ENCODE peak calls at places on chromosome 3, in seven cellular contexts. W is SK-N-SH, R is HepG2, Z is GM12892, I is GM12878, U is K562, Q is H1. T is an unnamed sample.

GRCh38 chr3:148930785-148931184 is 60.6 kb upstream of the GYG1 start:
- DNase-seq in I (no peak), U (no peak), Z (no peak), R (no peak), W (no peak), Q (no peak), T (no peak)

GRCh38 chr3:71142440-71143161 is 440.9 kb downstream of the FOXP1 start:
- DNase-seq in R (no peak), Q (no peak), I (no peak), Z (no peak), W (no peak), U (peak), T (no peak)

GRCh38 chr3:170247875-170248274 is 25.7 kb downstream of the PRKCI start:
- DNase-seq in I (no peak), W (no peak), Q (no peak), R (no peak), U (no peak), Z (no peak), T (no peak)

GRCh38 chr3:4665197-4665596 is 172.0 kb downstream of the ITPR1 start:
- DNase-seq in U (no peak), W (no peak), Z (no peak), I (no peak), Q (no peak), R (no peak), T (no peak)

GRCh38 chr3:194250104-194251002 is 100.8 kb downstream of the CPN2 start:
- DNase-seq in W (peak), Z (no peak), Q (no peak), I (no peak), U (no peak), R (no peak), T (no peak)

GRCh38 chr3:55163421-55163820 is 235.6 kb upstream of the LRTM1 start:
- DNase-seq in Q (no peak), W (no peak), U (no peak), R (no peak), Z (no peak), I (no peak), T (no peak)

GRCh38 chr3:135271562-135272290 is 476.7 kb downstream of the EPHB1 start:
- DNase-seq in Q (no peak), U (no peak), R (no peak), W (no peak), Z (no peak), I (no peak), T (no peak)

GRCh38 chr3:111326144-111326995 is 215.6 kb upstream of the CD96 start:
- DNase-seq in U (no peak), Q (no peak), I (no peak), R (no peak), W (no peak), Z (no peak), T (no peak)

GRCh38 chr3:11545186-11545851 is 98.4 kb downstream of the VGLL4 start:
- DNase-seq in I (no peak), W (no peak), Z (no peak), Q (no peak), R (no peak), U (no peak), T (no peak)

GRCh38 chr3:85626662-85627061 is 667.9 kb downstream of the CADM2 start:
- DNase-seq in I (no peak), Z (no peak), U (no peak), Q (no peak), W (no peak), R (no peak), T (no peak)

GRCh38 chr3:153162513-153163348 is 705 bp downstream of the RAP2B start:
- DNase-seq in I (no peak), W (peak), Q (no peak), R (no peak), U (peak), Z (peak), T (peak)

GRCh38 chr3:154971771-154972326 is 108.3 kb upstream of the MME start:
- DNase-seq in Q (no peak), I (no peak), W (no peak), Z (no peak), R (no peak), U (no peak), T (no peak)

GRCh38 chr3:158830391-158830790 is 28.5 kb downstream of the MFSD1 start:
- DNase-seq in R (no peak), Q (no peak), I (no peak), U (no peak), Z (no peak), W (no peak), T (no peak)

GRCh38 chr3:22474706-22475470 is 723.9 kb upstream of the ZNF385D start:
- DNase-seq in Q (no peak), R (no peak), Z (no peak), I (no peak), U (no peak), W (no peak), T (no peak)

GRCh38 chr3:132550579-132551305 is 46.3 kb upstream of the ACKR4 start:
- DNase-seq in W (no peak), Z (no peak), R (no peak), I (no peak), Q (no peak), U (peak), T (no peak)

GRCh38 chr3:170909129-170909903 is 879 bp upstream of the EIF5A2 start:
- DNase-seq in R (peak), Z (no peak), I (no peak), U (no peak), Q (no peak), W (no peak), T (no peak)

GRCh38 chr3:146037697-146038096 is 123.3 kb downstream of the PLOD2 start:
- DNase-seq in W (no peak), Q (no peak), I (no peak), R (no peak), U (no peak), Z (no peak), T (no peak)

GRCh38 chr3:74801924-74802323 is 187.5 kb upstream of the CNTN3 start:
- DNase-seq in W (no peak), Q (no peak), R (no peak), I (no peak), U (no peak), Z (no peak), T (no peak)

GRCh38 chr3:105533955-105534354 is 167.2 kb downstream of the ALCAM start:
- DNase-seq in Z (no peak), I (no peak), W (no peak), R (no peak), Q (no peak), U (no peak), T (no peak)

GRCh38 chr3:62210016-62210415 is 163.3 kb downstream of the FEZF2 start:
- DNase-seq in W (no peak), Z (no peak), R (no peak), U (no peak), I (no peak), Q (no peak), T (no peak)

DNA sequence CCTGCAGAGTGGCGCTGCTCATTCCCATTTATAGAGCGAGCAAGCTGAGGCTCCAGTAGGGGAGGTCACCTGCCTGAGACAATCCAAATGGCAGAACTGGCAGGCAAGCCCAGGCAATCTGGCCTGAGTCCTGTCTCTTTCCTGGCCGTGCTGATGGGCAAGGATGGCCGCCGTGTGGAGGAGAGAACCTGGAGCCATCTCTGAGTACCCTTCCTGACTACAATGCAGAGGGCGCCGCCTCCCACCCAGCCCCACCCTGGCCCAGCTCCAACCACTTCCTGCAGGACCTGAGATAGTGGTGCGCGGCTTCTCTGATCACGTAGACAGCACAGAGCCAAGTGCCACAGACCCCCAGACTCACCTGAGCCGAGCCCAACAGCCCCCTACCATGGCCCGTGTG is 7.0 kb downstream of the TLR9 start:
- DNase-seq in Z (no peak), R (no peak), Q (no peak), I (no peak), U (peak), W (no peak), T (no peak)
- TF ChIP-seq TAF1 in Z (no peak), R (no peak), Q (no peak), I (no peak), U (no peak), W (no peak), T (no peak)

GRCh38 chr3:42119558-42120355 is 28.6 kb downstream of the TRAK1 start:
- DNase-seq in Z (no peak), Q (no peak), R (no peak), U (no peak), I (no peak), W (no peak), T (no peak)

GRCh38 chr3:42122261-42123011 is 31.3 kb downstream of the TRAK1 start:
- DNase-seq in R (no peak), U (no peak), W (no peak), I (peak), Z (no peak), Q (no peak), T (no peak)

GRCh38 chr3:42120866-42121265 is 29.7 kb downstream of the TRAK1 start:
- DNase-seq in W (no peak), Z (no peak), U (no peak), Q (no peak), R (no peak), I (no peak), T (no peak)

GRCh38 chr3:42123824-42124500 is 32.8 kb downstream of the TRAK1 start:
- DNase-seq in U (no peak), W (no peak), R (no peak), Q (no peak), I (no peak), Z (no peak), T (no peak)

GRCh38 chr3:42123012-42123581 is 31.9 kb downstream of the TRAK1 start:
- DNase-seq in Q (no peak), R (no peak), W (no peak), Z (no peak), U (no peak), I (peak), T (no peak)
- TF ChIP-seq TAF1 in Q (no peak), R (no peak), W (no peak), Z (no peak), U (no peak), I (no peak), T (no peak)

GRCh38 chr3:60146121-60146520 is 1096.3 kb upstream of the CFAP20DC start:
- DNase-seq in Q (no peak), U (no peak), R (no peak), Z (no peak), W (no peak), I (no peak), T (no peak)
- TF ChIP-seq TAF1 in Q (no peak), U (no peak), R (no peak), Z (no peak), W (no peak), I (no peak), T (no peak)

GRCh38 chr3:101195951-101196713 is 124.2 kb downstream of the IMPG2 start:
- DNase-seq in W (peak), Z (no peak), U (peak), R (peak), I (no peak), Q (no peak), T (no peak)
- TF ChIP-seq TAF1 in W (no peak), Z (no peak), U (no peak), R (no peak), I (no peak), Q (no peak), T (no peak)

DNA sequence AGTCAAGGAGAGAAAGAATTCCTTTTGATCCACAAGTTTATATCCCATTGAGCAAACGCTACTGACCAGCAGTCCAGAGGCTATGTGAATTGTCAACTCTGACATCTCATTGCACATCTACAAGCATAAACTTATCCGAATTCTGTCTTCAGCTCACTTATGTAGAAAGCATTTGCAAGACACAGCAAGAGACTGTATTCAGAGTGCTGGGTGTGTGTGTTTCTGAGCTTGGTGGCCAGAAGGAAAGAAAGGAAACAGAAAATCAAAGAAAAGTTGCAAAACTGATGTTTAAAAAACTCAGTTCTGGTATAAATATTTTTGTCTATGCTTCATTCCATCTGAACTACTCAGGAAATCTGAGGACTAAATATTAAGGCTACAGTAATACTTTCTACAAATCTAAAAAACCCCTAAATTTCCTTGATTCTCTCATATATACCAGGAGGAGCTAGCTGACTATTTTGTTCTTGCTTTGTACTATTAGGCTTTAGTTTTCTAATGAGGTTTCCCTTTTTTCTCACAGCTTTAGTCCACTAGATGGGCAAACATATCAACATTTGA is 45.5 kb downstream of the LSAMP start:
- DNase-seq in W (no peak), I (no peak), Z (no peak), Q (no peak), U (no peak), R (no peak), T (no peak)
- TF ChIP-seq TAF1 in W (no peak), I (no peak), Z (no peak), Q (no peak), U (no peak), R (no peak), T (no peak)

GRCh38 chr3:44065741-44066140 is 175.9 kb upstream of the TOPAZ1 start:
- DNase-seq in Z (no peak), W (peak), I (no peak), U (peak), Q (no peak), R (no peak), T (no peak)

GRCh38 chr3:44066806-44067205 is 174.9 kb upstream of the TOPAZ1 start:
- DNase-seq in U (no peak), Z (no peak), R (no peak), W (no peak), Q (no peak), I (no peak), T (no peak)

GRCh38 chr3:44067431-44067830 is 174.3 kb upstream of the TOPAZ1 start:
- DNase-seq in Q (no peak), Z (no peak), U (no peak), R (no peak), W (no peak), I (no peak), T (no peak)

GRCh38 chr3:44061961-44062360 is 179.7 kb upstream of the TOPAZ1 start:
- DNase-seq in Q (no peak), I (no peak), W (no peak), Z (no peak), R (no peak), U (no peak), T (no peak)

GRCh38 chr3:44065311-44065710 is 176.4 kb upstream of the TOPAZ1 start:
- DNase-seq in W (peak), R (no peak), Q (no peak), U (no peak), I (no peak), Z (no peak), T (no peak)
- TF ChIP-seq TAF1 in W (no peak), R (no peak), Q (no peak), U (no peak), I (no peak), Z (no peak), T (no peak)

GRCh38 chr3:126958638-126959085 is 24.3 kb upstream of the PLXNA1 start:
- DNase-seq in Z (no peak), U (no peak), R (no peak), W (no peak), I (no peak), Q (no peak), T (no peak)
- TF ChIP-seq TAF1 in Z (no peak), U (no peak), R (no peak), W (no peak), I (no peak), Q (no peak), T (no peak)

DNA sequence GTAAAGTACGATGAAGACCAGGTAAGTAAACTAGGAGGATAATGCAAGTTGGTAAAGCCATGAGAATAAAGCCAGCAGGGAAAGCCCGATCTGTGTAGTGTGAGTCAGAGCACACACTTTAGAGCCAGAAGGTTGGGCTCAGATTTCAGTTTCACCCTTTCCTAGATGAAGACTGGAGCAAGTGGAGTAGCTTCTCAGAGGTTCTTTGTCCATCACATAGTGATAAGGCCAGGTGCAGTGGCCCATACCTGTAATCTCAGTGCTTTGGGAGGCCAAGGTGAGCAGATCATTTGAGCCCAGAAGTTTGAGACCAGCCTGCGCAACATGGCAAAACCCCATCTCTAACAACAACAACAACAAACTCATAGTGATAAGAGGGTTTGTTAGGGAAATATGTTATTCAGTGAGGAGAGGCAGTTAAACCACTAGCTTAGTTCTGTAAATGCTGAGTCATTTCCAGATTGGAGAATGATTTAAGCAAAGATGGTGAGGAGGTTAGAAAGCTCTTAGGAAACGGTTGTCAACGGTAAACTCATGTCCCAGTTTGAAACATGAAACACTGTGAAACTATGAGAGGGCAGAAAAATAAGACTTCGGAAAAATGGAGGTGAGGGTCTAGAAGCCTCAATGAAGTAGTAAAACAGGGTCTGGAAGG is 39.0 kb downstream of the IL12A start:
- DNase-seq in W (no peak), R (no peak), Z (no peak), I (peak), Q (no peak), U (peak), T (no peak)
- TF ChIP-seq TAF1 in W (no peak), R (no peak), Z (no peak), I (peak), Q (no peak), U (no peak), T (no peak)

DNA sequence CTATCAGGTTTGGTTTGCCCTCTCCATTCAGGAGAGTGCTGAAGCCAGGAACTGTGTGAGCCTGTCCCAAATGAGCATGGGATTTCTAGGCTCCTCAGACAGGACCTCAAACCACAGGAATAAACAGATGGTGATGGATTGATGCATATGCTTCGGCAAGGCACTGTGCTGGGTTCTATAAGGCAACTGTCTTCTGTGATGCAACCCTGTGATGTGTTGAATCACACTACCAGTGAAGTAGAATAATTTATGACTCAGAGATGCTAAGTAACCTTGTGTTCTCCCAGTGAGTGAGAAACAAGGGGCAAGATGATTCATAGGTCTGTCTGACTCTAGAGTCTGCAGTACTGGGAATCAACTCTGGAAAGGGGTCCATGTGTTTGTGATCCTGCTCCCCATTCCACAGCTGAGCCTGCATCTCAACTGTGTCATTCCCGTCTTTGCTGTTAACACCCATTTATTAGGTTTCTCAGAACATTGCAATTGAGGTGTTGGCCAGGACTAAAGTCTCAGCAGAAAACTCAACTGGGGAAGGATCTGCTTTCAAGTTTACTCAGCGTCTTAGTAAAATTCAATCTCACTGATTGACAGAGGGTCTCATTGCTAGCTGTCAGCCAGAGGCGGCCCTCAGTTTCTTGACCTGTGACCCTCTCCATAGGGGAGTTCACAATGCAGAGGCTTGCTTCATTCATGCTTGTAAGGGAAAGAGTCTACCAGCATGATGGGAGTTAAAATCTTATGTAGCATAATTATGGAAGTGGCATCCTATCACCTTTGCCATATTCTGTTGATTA is 510.1 kb upstream of the CFAP20DC start:
- DNase-seq in Z (no peak), R (no peak), U (no peak), Q (no peak), W (no peak), I (no peak), T (no peak)
- TF ChIP-seq TAF1 in Z (no peak), R (no peak), U (no peak), Q (no peak), W (no peak), I (no peak), T (no peak)